ENCODE peak calls at places on chromosome 15, in five cellular contexts. One of them, this sample, is unnamed.

GRCh38 chr15:43134157-43134637 is 811 bp downstream of the TMEM62 start:
- DNase-seq in activated naive CD8-positive, alpha-beta T cell treated with anti-CD3 and anti-CD28 coated beads, Interleukin-2, amount 50 U/mL, for 16 hours: no peak
- DNase-seq in OCI-M1: no peak
- DNase-seq in stimulated activated CD4-positive, alpha-beta T cell treated with anti-CD3 and anti-CD28 coated beads, Interleukin-4, amount 100 ng/mL, for 1 hour: no peak
- DNase-seq in fibroblast of pulmonary artery: no peak
- DNase-seq in this sample: no peak

GRCh38 chr15:82263350-82263749 is 732 bp downstream of the SAXO2 start:
- DNase-seq in activated naive CD8-positive, alpha-beta T cell treated with anti-CD3 and anti-CD28 coated beads, Interleukin-2, amount 50 U/mL, for 16 hours: no peak
- DNase-seq in OCI-M1: no peak
- DNase-seq in stimulated activated CD4-positive, alpha-beta T cell treated with anti-CD3 and anti-CD28 coated beads, Interleukin-4, amount 100 ng/mL, for 1 hour: no peak
- DNase-seq in fibroblast of pulmonary artery: no peak
- DNase-seq in this sample: no peak

GRCh38 chr15:94324835-94325767 is 93.7 kb downstream of the MCTP2 start:
- DNase-seq in activated naive CD8-positive, alpha-beta T cell treated with anti-CD3 and anti-CD28 coated beads, Interleukin-2, amount 50 U/mL, for 16 hours: no peak
- DNase-seq in OCI-M1: no peak
- DNase-seq in stimulated activated CD4-positive, alpha-beta T cell treated with anti-CD3 and anti-CD28 coated beads, Interleukin-4, amount 100 ng/mL, for 1 hour: no peak
- DNase-seq in fibroblast of pulmonary artery: no peak
- DNase-seq in this sample: no peak

GRCh38 chr15:37793851-37794250 is 140.6 kb upstream of the TMCO5A start:
- DNase-seq in activated naive CD8-positive, alpha-beta T cell treated with anti-CD3 and anti-CD28 coated beads, Interleukin-2, amount 50 U/mL, for 16 hours: no peak
- DNase-seq in OCI-M1: no peak
- DNase-seq in stimulated activated CD4-positive, alpha-beta T cell treated with anti-CD3 and anti-CD28 coated beads, Interleukin-4, amount 100 ng/mL, for 1 hour: no peak
- DNase-seq in fibroblast of pulmonary artery: peak
- DNase-seq in this sample: no peak

GRCh38 chr15:90716317-90716975 is 700 bp upstream of the BLM start:
- DNase-seq in activated naive CD8-positive, alpha-beta T cell treated with anti-CD3 and anti-CD28 coated beads, Interleukin-2, amount 50 U/mL, for 16 hours: no peak
- DNase-seq in OCI-M1: peak
- DNase-seq in stimulated activated CD4-positive, alpha-beta T cell treated with anti-CD3 and anti-CD28 coated beads, Interleukin-4, amount 100 ng/mL, for 1 hour: no peak
- DNase-seq in fibroblast of pulmonary artery: peak
- DNase-seq in this sample: no peak

GRCh38 chr15:58282060-58282708 is 144.0 kb downstream of the AQP9 start:
- DNase-seq in activated naive CD8-positive, alpha-beta T cell treated with anti-CD3 and anti-CD28 coated beads, Interleukin-2, amount 50 U/mL, for 16 hours: no peak
- DNase-seq in OCI-M1: peak
- DNase-seq in stimulated activated CD4-positive, alpha-beta T cell treated with anti-CD3 and anti-CD28 coated beads, Interleukin-4, amount 100 ng/mL, for 1 hour: no peak
- DNase-seq in fibroblast of pulmonary artery: no peak
- DNase-seq in this sample: no peak

GRCh38 chr15:57526615-57527014 is 65.1 kb upstream of the MYZAP start:
- DNase-seq in activated naive CD8-positive, alpha-beta T cell treated with anti-CD3 and anti-CD28 coated beads, Interleukin-2, amount 50 U/mL, for 16 hours: no peak
- DNase-seq in OCI-M1: no peak
- DNase-seq in stimulated activated CD4-positive, alpha-beta T cell treated with anti-CD3 and anti-CD28 coated beads, Interleukin-4, amount 100 ng/mL, for 1 hour: no peak
- DNase-seq in fibroblast of pulmonary artery: no peak
- DNase-seq in this sample: no peak

GRCh38 chr15:99306694-99307338 is 55.5 kb downstream of the LRRC28 start:
- DNase-seq in activated naive CD8-positive, alpha-beta T cell treated with anti-CD3 and anti-CD28 coated beads, Interleukin-2, amount 50 U/mL, for 16 hours: no peak
- DNase-seq in OCI-M1: no peak
- DNase-seq in stimulated activated CD4-positive, alpha-beta T cell treated with anti-CD3 and anti-CD28 coated beads, Interleukin-4, amount 100 ng/mL, for 1 hour: no peak
- DNase-seq in fibroblast of pulmonary artery: no peak
- DNase-seq in this sample: peak

GRCh38 chr15:80445300-80446041 is 41.3 kb downstream of the ARNT2 start:
- DNase-seq in activated naive CD8-positive, alpha-beta T cell treated with anti-CD3 and anti-CD28 coated beads, Interleukin-2, amount 50 U/mL, for 16 hours: no peak
- DNase-seq in OCI-M1: no peak
- DNase-seq in stimulated activated CD4-positive, alpha-beta T cell treated with anti-CD3 and anti-CD28 coated beads, Interleukin-4, amount 100 ng/mL, for 1 hour: no peak
- DNase-seq in fibroblast of pulmonary artery: no peak
- DNase-seq in this sample: no peak

GRCh38 chr15:70329179-70329578 is 231.5 kb upstream of the TLE3 start:
- DNase-seq in activated naive CD8-positive, alpha-beta T cell treated with anti-CD3 and anti-CD28 coated beads, Interleukin-2, amount 50 U/mL, for 16 hours: no peak
- DNase-seq in OCI-M1: no peak
- DNase-seq in stimulated activated CD4-positive, alpha-beta T cell treated with anti-CD3 and anti-CD28 coated beads, Interleukin-4, amount 100 ng/mL, for 1 hour: no peak
- DNase-seq in fibroblast of pulmonary artery: no peak
- DNase-seq in this sample: no peak

GRCh38 chr15:58513681-58514336 is 82.0 kb downstream of the LIPC start:
- DNase-seq in activated naive CD8-positive, alpha-beta T cell treated with anti-CD3 and anti-CD28 coated beads, Interleukin-2, amount 50 U/mL, for 16 hours: no peak
- DNase-seq in OCI-M1: no peak
- DNase-seq in stimulated activated CD4-positive, alpha-beta T cell treated with anti-CD3 and anti-CD28 coated beads, Interleukin-4, amount 100 ng/mL, for 1 hour: no peak
- DNase-seq in fibroblast of pulmonary artery: no peak
- DNase-seq in this sample: no peak

GRCh38 chr15:71547066-71547465 is 263.3 kb upstream of the NR2E3 start:
- DNase-seq in activated naive CD8-positive, alpha-beta T cell treated with anti-CD3 and anti-CD28 coated beads, Interleukin-2, amount 50 U/mL, for 16 hours: no peak
- DNase-seq in OCI-M1: no peak
- DNase-seq in stimulated activated CD4-positive, alpha-beta T cell treated with anti-CD3 and anti-CD28 coated beads, Interleukin-4, amount 100 ng/mL, for 1 hour: no peak
- DNase-seq in fibroblast of pulmonary artery: no peak
- DNase-seq in this sample: peak

GRCh38 chr15:67127925-67128324 is 62.5 kb downstream of the SMAD3 start:
- DNase-seq in activated naive CD8-positive, alpha-beta T cell treated with anti-CD3 and anti-CD28 coated beads, Interleukin-2, amount 50 U/mL, for 16 hours: no peak
- DNase-seq in OCI-M1: peak
- DNase-seq in stimulated activated CD4-positive, alpha-beta T cell treated with anti-CD3 and anti-CD28 coated beads, Interleukin-4, amount 100 ng/mL, for 1 hour: no peak
- DNase-seq in fibroblast of pulmonary artery: peak
- DNase-seq in this sample: no peak

GRCh38 chr15:79643393-79643792 is 211.3 kb downstream of the MINAR1 start:
- DNase-seq in activated naive CD8-positive, alpha-beta T cell treated with anti-CD3 and anti-CD28 coated beads, Interleukin-2, amount 50 U/mL, for 16 hours: no peak
- DNase-seq in OCI-M1: no peak
- DNase-seq in stimulated activated CD4-positive, alpha-beta T cell treated with anti-CD3 and anti-CD28 coated beads, Interleukin-4, amount 100 ng/mL, for 1 hour: no peak
- DNase-seq in fibroblast of pulmonary artery: no peak
- DNase-seq in this sample: no peak

GRCh38 chr15:55774113-55774970 is 31.4 kb upstream of the PRTG start:
- DNase-seq in activated naive CD8-positive, alpha-beta T cell treated with anti-CD3 and anti-CD28 coated beads, Interleukin-2, amount 50 U/mL, for 16 hours: no peak
- DNase-seq in OCI-M1: peak
- DNase-seq in stimulated activated CD4-positive, alpha-beta T cell treated with anti-CD3 and anti-CD28 coated beads, Interleukin-4, amount 100 ng/mL, for 1 hour: peak
- DNase-seq in fibroblast of pulmonary artery: peak
- DNase-seq in this sample: peak

GRCh38 chr15:69410290-69410874 is 3.8 kb upstream of the KIF23 start:
- DNase-seq in activated naive CD8-positive, alpha-beta T cell treated with anti-CD3 and anti-CD28 coated beads, Interleukin-2, amount 50 U/mL, for 16 hours: no peak
- DNase-seq in OCI-M1: peak
- DNase-seq in stimulated activated CD4-positive, alpha-beta T cell treated with anti-CD3 and anti-CD28 coated beads, Interleukin-4, amount 100 ng/mL, for 1 hour: peak
- DNase-seq in fibroblast of pulmonary artery: peak
- DNase-seq in this sample: no peak

GRCh38 chr15:99331366-99331765 is 80.1 kb downstream of the LRRC28 start:
- DNase-seq in activated naive CD8-positive, alpha-beta T cell treated with anti-CD3 and anti-CD28 coated beads, Interleukin-2, amount 50 U/mL, for 16 hours: no peak
- DNase-seq in OCI-M1: no peak
- DNase-seq in stimulated activated CD4-positive, alpha-beta T cell treated with anti-CD3 and anti-CD28 coated beads, Interleukin-4, amount 100 ng/mL, for 1 hour: no peak
- DNase-seq in fibroblast of pulmonary artery: no peak
- DNase-seq in this sample: no peak

GRCh38 chr15:69337133-69337532 is 38.4 kb downstream of the PAQR5 start:
- DNase-seq in activated naive CD8-positive, alpha-beta T cell treated with anti-CD3 and anti-CD28 coated beads, Interleukin-2, amount 50 U/mL, for 16 hours: no peak
- DNase-seq in OCI-M1: peak
- DNase-seq in stimulated activated CD4-positive, alpha-beta T cell treated with anti-CD3 and anti-CD28 coated beads, Interleukin-4, amount 100 ng/mL, for 1 hour: no peak
- DNase-seq in fibroblast of pulmonary artery: peak
- DNase-seq in this sample: no peak

GRCh38 chr15:81280696-81281095 is 43.2 kb downstream of the STARD5 start:
- DNase-seq in activated naive CD8-positive, alpha-beta T cell treated with anti-CD3 and anti-CD28 coated beads, Interleukin-2, amount 50 U/mL, for 16 hours: no peak
- DNase-seq in OCI-M1: no peak
- DNase-seq in stimulated activated CD4-positive, alpha-beta T cell treated with anti-CD3 and anti-CD28 coated beads, Interleukin-4, amount 100 ng/mL, for 1 hour: no peak
- DNase-seq in fibroblast of pulmonary artery: no peak
- DNase-seq in this sample: no peak

GRCh38 chr15:74956648-74957300 is at the start of gene RPP25:
- DNase-seq in activated naive CD8-positive, alpha-beta T cell treated with anti-CD3 and anti-CD28 coated beads, Interleukin-2, amount 50 U/mL, for 16 hours: peak
- DNase-seq in OCI-M1: peak
- DNase-seq in stimulated activated CD4-positive, alpha-beta T cell treated with anti-CD3 and anti-CD28 coated beads, Interleukin-4, amount 100 ng/mL, for 1 hour: peak
- DNase-seq in fibroblast of pulmonary artery: peak
- DNase-seq in this sample: peak

GRCh38 chr15:94246016-94246415 is 14.7 kb downstream of the MCTP2 start:
- DNase-seq in activated naive CD8-positive, alpha-beta T cell treated with anti-CD3 and anti-CD28 coated beads, Interleukin-2, amount 50 U/mL, for 16 hours: no peak
- DNase-seq in OCI-M1: no peak
- DNase-seq in stimulated activated CD4-positive, alpha-beta T cell treated with anti-CD3 and anti-CD28 coated beads, Interleukin-4, amount 100 ng/mL, for 1 hour: no peak
- DNase-seq in fibroblast of pulmonary artery: no peak
- DNase-seq in this sample: no peak

This sample was measured in Right ventricle myocardium superior.